ENCODE peak calls at places on chromosomes 12 and 14, in eight cellular contexts. Y is HFF-Myc, N is endothelial cell, Q is tibial artery, K is psoas muscle, L is fibroblast of the aortic adventitia, B is vagina, G is cardiac fibroblast. I is an unnamed sample.

GRCh38 chr14:105490318-105490571 is 801 bp upstream of the TEDC1 start:
- DNase-seq in Y (no peak), N (no peak), Q (no peak), K (peak; percentile 54), L (no peak), B (no peak), G (no peak), I (no peak)

GRCh38 chr14:55911794-55912193 is 206.4 kb upstream of the PELI2 start:
- DNase-seq in Y (no peak), N (no peak), Q (no peak), K (no peak), L (no peak), B (no peak), G (peak; percentile 4), I (no peak)

GRCh38 chr12:116759783-116760581 is 21.9 kb downstream of the RNFT2 start:
- DNase-seq in Y (no peak), N (peak; percentile 51), Q (peak; percentile 84), K (no peak), L (peak; percentile 51), B (no peak), G (peak; percentile 38), I (no peak)

GRCh38 chr14:72480465-72481243 is 413.2 kb downstream of the DPF3 start:
- DNase-seq in Y (no peak), N (no peak), Q (no peak), K (no peak), L (no peak), B (peak; percentile 28), G (no peak), I (peak; percentile 4)

GRCh38 chr14:39015964-39016577 is 87.0 kb downstream of the SEC23A start:
- DNase-seq in Y (no peak), N (no peak), Q (no peak), K (no peak), L (peak; percentile 28), B (no peak), G (peak; percentile 57), I (peak; percentile 59)

GRCh38 chr14:58752782-58753181 is 115.0 kb downstream of the DACT1 start:
- DNase-seq in Y (no peak), N (no peak), Q (peak; percentile 87), K (peak; percentile 73), L (peak; percentile 43), B (no peak), G (peak; percentile 24), I (peak; percentile 44)

GRCh38 chr12:28941248-28941647 is 207.8 kb upstream of the FAR2 start:
- DNase-seq in Y (no peak), N (no peak), Q (no peak), K (no peak), L (peak; percentile 45), B (no peak), G (peak; percentile 60), I (peak; percentile 20)

GRCh38 chr14:95026851-95027463 is 130.4 kb downstream of the DICER1 start:
- DNase-seq in Y (no peak), N (no peak), Q (no peak), K (no peak), L (no peak), B (no peak), G (no peak), I (no peak)

GRCh38 chr14:63452796-63453195 is 90.4 kb downstream of the PPP2R5E start:
- DNase-seq in Y (no peak), N (no peak), Q (no peak), K (no peak), L (peak; percentile 47), B (no peak), G (no peak), I (no peak)

GRCh38 chr12:86496595-86496994 is 240.4 kb upstream of the MGAT4C start:
- DNase-seq in Y (no peak), N (no peak), Q (no peak), K (no peak), L (no peak), B (no peak), G (no peak), I (no peak)

GRCh38 chr12:29738416-29738815 is 45.3 kb downstream of the TMTC1 start:
- DNase-seq in Y (no peak), N (no peak), Q (no peak), K (no peak), L (peak; percentile 26), B (no peak), G (peak; percentile 48), I (peak; percentile 40)

GRCh38 chr14:49310298-49310697 is 275.9 kb downstream of the RPS29 start:
- DNase-seq in Y (no peak), N (no peak), Q (no peak), K (no peak), L (no peak), B (no peak), G (no peak), I (no peak)

GRCh38 chr12:95646781-95647184 is 95.5 kb upstream of the USP44 start:
- DNase-seq in Y (no peak), N (no peak), Q (no peak), K (no peak), L (peak; percentile 88), B (no peak), G (peak; percentile 78), I (peak; percentile 71)

GRCh38 chr12:32307352-32307751 is 92.0 kb upstream of the FGD4 start:
- DNase-seq in Y (no peak), N (no peak), Q (no peak), K (no peak), L (no peak), B (no peak), G (no peak), I (no peak)

GRCh38 chr12:78802593-78802992 is 62.0 kb upstream of the SYT1 start:
- DNase-seq in Y (no peak), N (no peak), Q (no peak), K (no peak), L (peak; percentile 81), B (no peak), G (peak; percentile 85), I (peak; percentile 75)

GRCh38 chr12:76178461-76178860 is 94.0 kb upstream of the NAP1L1 start:
- DNase-seq in Y (no peak), N (no peak), Q (no peak), K (no peak), L (no peak), B (no peak), G (no peak), I (no peak)
- TF ChIP-seq CTCF in Y (no peak), N (no peak), Q (no peak), K (no peak), L (no peak), B (no peak), G (no peak), I (no peak)

DNA sequence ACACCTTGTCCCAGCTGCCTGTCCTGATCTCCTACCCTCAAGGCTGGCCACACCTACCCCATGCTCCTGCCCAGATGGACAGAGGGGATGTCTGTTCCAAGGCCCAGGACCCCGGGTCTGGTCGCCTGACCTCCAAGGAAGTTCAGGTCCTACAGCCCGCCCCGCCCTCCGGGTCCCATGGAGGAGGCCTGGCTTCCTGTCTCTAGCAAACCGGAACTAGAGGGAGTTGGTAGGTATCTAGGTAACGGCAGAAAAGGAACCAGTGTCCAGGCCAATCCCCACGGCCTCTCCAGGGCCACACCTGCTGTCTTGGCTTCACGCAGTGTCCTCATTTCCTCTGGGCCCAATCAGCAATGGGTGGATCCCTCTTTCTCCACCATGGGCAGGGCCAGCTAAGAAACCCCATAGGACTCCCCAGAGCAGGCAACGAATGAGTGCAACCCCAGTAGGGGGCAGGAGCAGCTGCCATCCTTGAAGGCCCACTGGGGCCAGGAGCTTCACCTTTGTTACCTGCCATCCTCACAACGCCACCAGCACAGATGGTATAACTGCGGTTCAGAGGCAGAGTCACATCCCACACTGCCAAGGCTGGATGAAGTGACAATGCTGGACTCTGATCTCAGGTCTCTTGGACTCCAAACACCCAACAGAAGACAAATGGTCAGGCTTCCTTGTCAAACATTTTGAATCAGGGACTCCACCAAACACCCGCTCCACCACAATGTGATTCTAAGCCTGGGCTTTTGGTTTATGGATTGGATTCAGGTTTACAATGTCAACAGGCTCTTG is 25.1 kb upstream of the RPLP0 start:
- DNase-seq in Y (no peak), N (no peak), Q (no peak), K (peak; percentile 22), L (peak; percentile 29), B (no peak), G (peak; percentile 44), I (no peak)
- TF ChIP-seq CTCF in Y (no peak), N (no peak), Q (no peak), K (no peak), L (peak; percentile 29), B (no peak), G (no peak), I (no peak)

DNA sequence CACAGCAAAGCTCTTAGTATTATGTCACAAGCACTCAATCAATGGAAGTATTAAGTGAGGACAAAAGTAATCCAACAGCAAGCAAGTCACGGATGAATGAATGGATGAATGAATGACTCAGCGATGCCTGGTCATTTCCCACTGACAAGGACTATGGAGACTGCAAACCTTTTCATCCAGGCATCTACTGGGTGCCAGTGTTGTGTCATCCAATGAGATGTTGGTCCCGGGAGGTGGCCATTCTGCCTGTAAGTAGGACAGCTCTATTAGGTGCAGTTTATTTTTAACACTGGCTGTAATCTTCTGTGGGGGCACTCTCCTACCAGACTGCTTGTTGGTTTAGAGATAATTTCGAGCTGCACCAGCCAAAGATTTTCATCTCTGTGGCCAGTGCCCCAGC is 39.4 kb downstream of the STAB2 start:
- DNase-seq in Y (no peak), N (no peak), Q (peak; percentile 80), K (peak; percentile 44), L (no peak), B (no peak), G (peak; percentile 47), I (peak; percentile 25)
- TF ChIP-seq CTCF in Y (no peak), N (no peak), Q (peak; percentile 45), K (peak; percentile 59), L (no peak), B (no peak), G (no peak), I (no peak)

GRCh38 chr12:8047842-8048241 is 15.3 kb downstream of the FOXJ2 start:
- DNase-seq in Y (no peak), N (no peak), Q (no peak), K (no peak), L (no peak), B (no peak), G (no peak), I (no peak)

GRCh38 chr12:8050600-8051250 is 15.4 kb downstream of the C3AR1 start:
- DNase-seq in Y (no peak), N (no peak), Q (no peak), K (no peak), L (no peak), B (no peak), G (no peak), I (no peak)

GRCh38 chr12:8048906-8049305 is 16.4 kb downstream of the FOXJ2 start:
- DNase-seq in Y (no peak), N (no peak), Q (no peak), K (no peak), L (no peak), B (no peak), G (no peak), I (no peak)

GRCh38 chr12:8045952-8046944 is 13.7 kb downstream of the FOXJ2 start:
- DNase-seq in Y (peak; percentile 62), N (peak; percentile 85), Q (peak; percentile 81), K (peak; percentile 77), L (peak; percentile 87), B (no peak), G (peak; percentile 85), I (peak; percentile 89)
- TF ChIP-seq CTCF in Y (peak; percentile 92), N (peak; percentile 75), Q (peak; percentile 87), K (peak; percentile 83), L (peak; percentile 90), B (peak; percentile 74), G (peak; percentile 85), I (peak; percentile 91)

DNA sequence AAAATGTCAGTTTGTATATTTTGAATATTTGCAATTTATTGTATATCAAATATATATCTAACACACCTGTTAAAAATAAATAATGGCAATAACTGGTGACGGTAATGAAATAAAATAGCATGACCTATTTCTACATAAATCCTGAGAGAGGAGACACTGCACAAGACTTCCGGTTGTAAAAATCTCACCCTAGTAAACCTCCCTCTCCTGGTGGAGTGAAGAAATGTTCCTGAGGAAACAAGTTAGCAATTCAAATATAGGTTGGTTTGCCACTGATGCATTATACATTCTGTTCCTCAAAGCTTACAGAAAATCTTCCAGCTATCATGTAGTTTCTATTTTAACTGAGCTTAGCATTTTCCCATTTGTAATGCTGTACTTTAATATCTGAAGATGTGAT is 166.2 kb upstream of the SYT10 start:
- DNase-seq in Y (no peak), N (peak; percentile 9), Q (no peak), K (no peak), L (peak; percentile 63), B (no peak), G (peak; percentile 59), I (peak; percentile 39)
- TF ChIP-seq CTCF in Y (no peak), N (peak; percentile 36), Q (peak; percentile 7), K (no peak), L (peak; percentile 60), B (no peak), G (peak; percentile 49), I (peak; percentile 35)